ENCODE peak calls at places on chromosomes 6 and 20, in five cellular contexts. One of them, this sample, is unnamed.

GRCh38 chr6:141388666-141389065 is 744.1 kb upstream of the GJE1 start:
- DNase-seq in H1: peak
- DNase-seq in HepG2: no peak
- DNase-seq in GM12878: no peak
- DNase-seq in K562: no peak
- DNase-seq in this sample: no peak

GRCh38 chr20:63612276-63612931 is 14.5 kb downstream of the GMEB2 start:
- DNase-seq in GM12878: no peak
- DNase-seq in HepG2: no peak
- DNase-seq in K562: no peak
- DNase-seq in H1: no peak
- DNase-seq in this sample: no peak

GRCh38 chr20:59566631-59567524 is 37.5 kb upstream of the PHACTR3 start:
- DNase-seq in K562: no peak
- DNase-seq in HepG2: no peak
- DNase-seq in GM12878: no peak
- DNase-seq in H1: no peak
- DNase-seq in this sample: no peak

GRCh38 chr6:129131282-129131681 is 248.3 kb downstream of the LAMA2 start:
- DNase-seq in GM12878: no peak
- DNase-seq in H1: no peak
- DNase-seq in HepG2: no peak
- DNase-seq in K562: no peak
- DNase-seq in this sample: no peak

GRCh38 chr6:75579951-75580350 is 21.7 kb upstream of the SENP6 start:
- DNase-seq in GM12878: no peak
- DNase-seq in HepG2: no peak
- DNase-seq in K562: no peak
- DNase-seq in H1: no peak
- DNase-seq in this sample: no peak

GRCh38 chr20:24657211-24657610 is 187.8 kb downstream of the SYNDIG1 start:
- DNase-seq in HepG2: no peak
- DNase-seq in GM12878: no peak
- DNase-seq in H1: no peak
- DNase-seq in K562: peak
- DNase-seq in this sample: no peak

GRCh38 chr6:170369439-170369838 is 62.9 kb downstream of the FAM120B start:
- DNase-seq in GM12878: no peak
- DNase-seq in HepG2: peak
- DNase-seq in K562: no peak
- DNase-seq in H1: no peak
- DNase-seq in this sample: no peak

GRCh38 chr20:33419140-33419974 is 18.0 kb upstream of the CDK5RAP1 start:
- DNase-seq in K562: peak
- DNase-seq in HepG2: no peak
- DNase-seq in H1: no peak
- DNase-seq in GM12878: no peak
- DNase-seq in this sample: peak

GRCh38 chr20:43536817-43537440 is 21.9 kb upstream of the SGK2 start:
- DNase-seq in K562: no peak
- DNase-seq in GM12878: no peak
- DNase-seq in HepG2: peak
- DNase-seq in H1: no peak
- DNase-seq in this sample: no peak

GRCh38 chr6:18155864-18156396 is 708 bp downstream of the KDM1B start:
- DNase-seq in GM12878: peak
- DNase-seq in K562: peak
- DNase-seq in H1: peak
- DNase-seq in HepG2: peak
- DNase-seq in this sample: peak

GRCh38 chr6:11865926-11866325 is 87.3 kb upstream of the ADTRP start:
- DNase-seq in K562: no peak
- DNase-seq in H1: no peak
- DNase-seq in HepG2: no peak
- DNase-seq in GM12878: no peak
- DNase-seq in this sample: no peak

GRCh38 chr6:5423251-5423650 is 161.9 kb downstream of the FARS2 start:
- DNase-seq in K562: no peak
- DNase-seq in HepG2: no peak
- DNase-seq in H1: no peak
- DNase-seq in GM12878: no peak
- DNase-seq in this sample: no peak

GRCh38 chr20:32977281-32978008 is 26.8 kb downstream of the SUN5 start:
- DNase-seq in HepG2: no peak
- DNase-seq in H1: no peak
- DNase-seq in GM12878: no peak
- DNase-seq in K562: no peak
- DNase-seq in this sample: no peak

GRCh38 chr6:3247255-3248146 is 11.2 kb upstream of the PSMG4 start:
- DNase-seq in HepG2: peak
- DNase-seq in GM12878: no peak
- DNase-seq in K562: peak
- DNase-seq in H1: no peak
- DNase-seq in this sample: peak

GRCh38 chr6:40480678-40481077 is 106.5 kb downstream of the LRFN2 start:
- DNase-seq in HepG2: no peak
- DNase-seq in H1: no peak
- DNase-seq in K562: no peak
- DNase-seq in GM12878: no peak
- DNase-seq in this sample: no peak

GRCh38 chr6:140909620-140910019 is 1223.1 kb upstream of the GJE1 start:
- DNase-seq in HepG2: no peak
- DNase-seq in GM12878: no peak
- DNase-seq in H1: no peak
- DNase-seq in K562: no peak
- DNase-seq in this sample: no peak

GRCh38 chr20:31923388-31924271 is 28.2 kb downstream of the PDRG1 start:
- DNase-seq in H1: no peak
- DNase-seq in K562: no peak
- DNase-seq in HepG2: no peak
- DNase-seq in GM12878: peak
- DNase-seq in this sample: peak

GRCh38 chr6:72619883-72620696 is 1.8 kb upstream of the KCNQ5 start:
- DNase-seq in HepG2: no peak
- DNase-seq in K562: peak
- DNase-seq in H1: no peak
- DNase-seq in GM12878: peak
- DNase-seq in this sample: peak

GRCh38 chr6:111844921-111845320 is 28.3 kb downstream of the FYN start:
- DNase-seq in GM12878: no peak
- DNase-seq in H1: no peak
- DNase-seq in K562: no peak
- DNase-seq in HepG2: peak
- DNase-seq in this sample: no peak

GRCh38 chr20:5470458-5470857 is 153.7 kb upstream of the PROKR2 start:
- DNase-seq in H1: no peak
- DNase-seq in HepG2: no peak
- DNase-seq in GM12878: no peak
- DNase-seq in K562: no peak
- DNase-seq in this sample: no peak

GRCh38 chr6:115441671-115442070 is 619.0 kb downstream of the FRK start:
- DNase-seq in GM12878: no peak
- DNase-seq in K562: no peak
- DNase-seq in H1: no peak
- DNase-seq in HepG2: no peak
- DNase-seq in this sample: no peak

GRCh38 chr6:135936606-135937005 is 85.1 kb downstream of the PDE7B start:
- DNase-seq in K562: no peak
- DNase-seq in H1: no peak
- DNase-seq in GM12878: no peak
- DNase-seq in HepG2: no peak
- DNase-seq in this sample: no peak

GRCh38 chr6:52328303-52328662 is 33.7 kb upstream of the PAQR8 start:
- DNase-seq in H1: no peak
- DNase-seq in GM12878: no peak
- DNase-seq in HepG2: peak
- DNase-seq in K562: no peak
- DNase-seq in this sample: no peak

GRCh38 chr6:105651969-105652368 is 249.1 kb upstream of the PREP start:
- DNase-seq in GM12878: no peak
- DNase-seq in H1: no peak
- DNase-seq in K562: no peak
- DNase-seq in HepG2: no peak
- DNase-seq in this sample: no peak

GRCh38 chr6:101683884-101684283 is 290.4 kb downstream of the GRIK2 start:
- DNase-seq in HepG2: no peak
- DNase-seq in K562: no peak
- DNase-seq in H1: no peak
- DNase-seq in GM12878: no peak
- DNase-seq in this sample: no peak

GRCh38 chr20:63497138-63497945 is 1.5 kb downstream of the EEF1A2 start:
- DNase-seq in HepG2: no peak
- DNase-seq in H1: no peak
- DNase-seq in GM12878: no peak
- DNase-seq in K562: no peak
- DNase-seq in this sample: peak

GRCh38 chr6:158707120-158707519 is 57.3 kb downstream of the SYTL3 start:
- DNase-seq in HepG2: no peak
- DNase-seq in H1: no peak
- DNase-seq in K562: peak
- DNase-seq in GM12878: no peak
- DNase-seq in this sample: no peak

GRCh38 chr6:9481292-9482029 is 933.4 kb downstream of the TFAP2A start:
- DNase-seq in HepG2: no peak
- DNase-seq in K562: no peak
- DNase-seq in H1: no peak
- DNase-seq in GM12878: no peak
- DNase-seq in this sample: no peak

GRCh38 chr20:31785089-31785488 is 34.1 kb upstream of the MYLK2 start:
- DNase-seq in HepG2: no peak
- DNase-seq in H1: no peak
- DNase-seq in K562: no peak
- DNase-seq in GM12878: no peak
- DNase-seq in this sample: no peak

GRCh38 chr6:13487122-13488014 is at the start of gene GFOD1:
- DNase-seq in K562: peak
- DNase-seq in GM12878: no peak
- DNase-seq in H1: peak
- DNase-seq in HepG2: peak
- DNase-seq in this sample: peak

DNA sequence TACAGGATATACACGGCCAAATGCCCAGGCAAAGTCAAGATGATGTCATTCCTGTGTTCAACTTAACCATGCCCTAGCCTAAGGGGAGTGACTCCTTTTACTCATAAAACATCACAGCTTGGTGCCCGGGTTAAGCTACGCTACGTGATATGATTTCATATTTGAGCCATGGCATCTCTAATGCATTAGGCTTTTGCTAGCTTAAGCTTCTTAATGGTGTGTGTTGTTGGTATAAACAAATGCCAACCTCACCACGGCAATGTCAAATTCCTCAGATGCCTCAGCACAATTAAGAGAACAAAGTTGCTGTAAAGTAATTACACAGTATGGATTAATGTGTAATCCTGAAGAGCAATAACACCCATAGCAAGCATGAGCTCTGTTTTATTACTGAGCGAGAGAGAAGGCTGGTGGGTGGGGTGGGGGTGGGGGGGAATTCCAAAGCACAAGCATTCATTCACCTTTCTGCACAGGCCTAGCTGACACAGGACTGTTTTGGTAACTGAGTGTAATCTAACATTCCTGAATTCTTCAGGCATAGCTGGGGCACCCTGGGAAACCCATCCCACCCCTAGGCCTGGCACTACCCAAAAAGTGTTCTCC is 44.7 kb upstream of the CNKSR3 start:
- DNase-seq in H1: no peak
- DNase-seq in K562: no peak
- DNase-seq in HepG2: no peak
- DNase-seq in GM12878: no peak
- DNase-seq in this sample: peak
- TF ChIP-seq RFX5 in H1: no peak
- TF ChIP-seq RFX5 in K562: no peak
- TF ChIP-seq RFX5 in HepG2: no peak
- TF ChIP-seq RFX5 in GM12878: no peak
- TF ChIP-seq RFX5 in this sample: no peak

DNA sequence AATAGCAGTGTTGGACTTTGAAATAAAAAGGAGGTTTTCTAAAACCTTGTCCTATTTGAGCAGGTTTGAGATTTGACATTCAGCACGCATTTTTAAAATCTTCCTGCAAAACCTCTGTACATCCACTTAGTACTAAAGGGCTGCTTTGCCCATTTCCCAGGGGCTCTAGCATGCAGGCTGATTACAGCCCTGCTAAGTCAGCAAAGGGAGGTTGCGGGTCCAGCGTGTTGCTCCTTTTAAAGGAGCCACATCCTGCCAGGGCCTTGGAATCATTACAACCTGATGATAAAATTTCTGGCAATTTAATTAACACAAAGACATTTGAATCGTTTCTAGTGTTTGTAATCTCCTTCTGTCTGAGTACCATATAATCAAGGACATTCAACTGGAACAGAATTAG is 455.1 kb upstream of the CITED2 start:
- DNase-seq in GM12878: no peak
- DNase-seq in H1: no peak
- DNase-seq in HepG2: no peak
- DNase-seq in K562: no peak
- DNase-seq in this sample: no peak
- TF ChIP-seq SIN3A in GM12878: no peak
- TF ChIP-seq SIN3A in H1: no peak
- TF ChIP-seq SIN3A in HepG2: no peak
- TF ChIP-seq SIN3A in K562: no peak
- TF ChIP-seq SIN3A in this sample: no peak

DNA sequence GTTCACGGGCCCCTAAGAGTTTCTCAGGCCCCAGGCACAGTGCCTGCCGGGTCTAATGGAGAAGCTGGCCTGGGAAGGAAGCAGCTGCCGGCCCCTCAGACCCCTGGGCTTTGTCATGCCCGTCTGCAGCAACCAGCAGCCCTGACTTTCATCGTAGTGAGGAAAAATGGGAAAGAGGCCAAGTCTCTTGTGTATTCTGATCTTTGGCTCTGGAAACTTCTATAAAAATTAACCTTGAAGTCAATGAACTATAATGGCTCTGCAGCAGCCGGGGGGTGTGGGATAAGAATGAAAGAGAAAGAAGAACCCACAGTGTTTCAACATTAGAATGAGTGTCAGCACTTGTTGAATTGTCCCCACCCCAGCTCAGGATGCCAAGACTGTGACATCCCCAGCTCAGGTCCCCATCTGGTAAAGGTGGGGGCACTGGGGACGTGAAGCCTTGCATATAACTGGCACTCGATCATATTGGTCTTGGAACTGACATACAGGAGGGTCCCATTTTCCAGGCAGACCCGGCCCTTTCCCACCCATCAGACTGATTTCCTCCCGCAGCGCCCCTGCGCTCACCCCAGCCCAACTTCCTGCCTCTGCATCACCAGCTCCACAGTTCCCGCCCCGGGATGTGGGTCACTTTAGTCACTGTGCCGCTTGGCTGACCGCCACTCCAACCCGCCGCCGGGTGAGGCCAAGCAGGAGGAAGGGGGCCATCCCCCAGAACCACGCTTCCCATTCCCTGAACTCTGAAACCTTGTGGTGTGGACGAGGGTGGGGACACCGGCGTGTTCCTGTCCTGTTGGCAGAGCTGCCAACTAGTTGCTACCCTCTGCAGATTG is 12.7 kb downstream of the TGM2 start:
- DNase-seq in HepG2: peak
- DNase-seq in K562: no peak
- DNase-seq in GM12878: peak
- DNase-seq in H1: no peak
- DNase-seq in this sample: peak
- TF ChIP-seq RFX5 in HepG2: no peak
- TF ChIP-seq RFX5 in K562: no peak
- TF ChIP-seq RFX5 in GM12878: no peak
- TF ChIP-seq RFX5 in H1: no peak
- TF ChIP-seq RFX5 in this sample: no peak

GRCh38 chr6:123636771-123637170 is at the start of gene TRDN:
- DNase-seq in GM12878: no peak
- DNase-seq in H1: no peak
- DNase-seq in HepG2: no peak
- DNase-seq in K562: no peak
- DNase-seq in this sample: no peak
- TF ChIP-seq SIN3A in GM12878: no peak
- TF ChIP-seq SIN3A in H1: no peak
- TF ChIP-seq SIN3A in HepG2: no peak
- TF ChIP-seq SIN3A in K562: no peak
- TF ChIP-seq SIN3A in this sample: no peak